ENCODE peak calls at places on chromosome 13, in five cellular contexts. I is lower lobe of right lung, S is tibial artery, X is transverse colon, U is heart left ventricle. T is an unnamed sample.

GRCh38 chr13:101552797-101553196 is 100.3 kb downstream of the ITGBL1 start:
- DNase-seq in S (no peak), U (no peak), X (no peak), I (no peak), T (no peak)

GRCh38 chr13:50387124-50387581 is 371.9 kb downstream of the KCNRG start:
- DNase-seq in X (peak; percentile 50), S (no peak), I (peak; percentile 75), U (peak; percentile 64), T (peak; percentile 59)

GRCh38 chr13:91169641-91170040 is 177.8 kb upstream of the MIR17HG start:
- DNase-seq in U (no peak), S (no peak), I (no peak), X (no peak), T (no peak)

GRCh38 chr13:68232351-68233130 is 1002.4 kb upstream of the PCDH9 start:
- DNase-seq in I (no peak), S (no peak), X (no peak), U (no peak), T (no peak)

GRCh38 chr13:27549406-27549981 is 70.8 kb downstream of the LNX2 start:
- DNase-seq in S (no peak), I (no peak), U (no peak), X (peak; percentile 82), T (no peak)

GRCh38 chr13:53151692-53152421 is 123.2 kb downstream of the OLFM4 start:
- DNase-seq in X (peak; percentile 44), S (no peak), U (no peak), I (no peak), T (peak; percentile 81)

GRCh38 chr13:72637561-72637960 is 89.9 kb downstream of the MZT1 start:
- DNase-seq in X (no peak), S (no peak), U (no peak), I (no peak), T (no peak)

GRCh38 chr13:46404732-46405097 is 17.7 kb upstream of the RUBCNL start:
- DNase-seq in X (no peak), I (no peak), S (no peak), U (no peak), T (no peak)

GRCh38 chr13:60062502-60062901 is 101.2 kb downstream of the DIAPH3 start:
- DNase-seq in I (no peak), X (no peak), S (no peak), U (no peak), T (no peak)

GRCh38 chr13:51902776-51903175 is 41.0 kb downstream of the CCDC70 start:
- DNase-seq in S (no peak), U (no peak), I (no peak), X (no peak), T (no peak)

GRCh38 chr13:32883501-32883900 is 132.7 kb upstream of the KL start:
- DNase-seq in I (no peak), X (no peak), U (peak; percentile 11), S (no peak), T (peak; percentile 41)

GRCh38 chr13:72570019-72570418 is 157.4 kb downstream of the MZT1 start:
- DNase-seq in I (no peak), S (no peak), X (no peak), U (no peak), T (no peak)

GRCh38 chr13:40875583-40875982 is 86.2 kb downstream of the SLC25A15 start:
- DNase-seq in S (no peak), I (no peak), X (no peak), U (no peak), T (no peak)

GRCh38 chr13:23751195-23751594 is 138.0 kb downstream of the MIPEP start:
- DNase-seq in I (no peak), X (no peak), U (no peak), S (no peak), T (no peak)

GRCh38 chr13:106998664-106999063 is 430.7 kb upstream of the ARGLU1 start:
- DNase-seq in S (no peak), X (no peak), I (no peak), U (no peak), T (no peak)

GRCh38 chr13:91398413-91399188 is at the start of gene GPC5:
- DNase-seq in X (peak; percentile 85), I (peak; percentile 83), U (peak; percentile 59), S (peak; percentile 84), T (peak; percentile 88)

GRCh38 chr13:51246411-51247298 is 24.5 kb downstream of the FAM124A start:
- DNase-seq in I (no peak), X (peak; percentile 14), S (no peak), U (peak; percentile 64), T (no peak)

GRCh38 chr13:106484755-106485193 is 50.7 kb downstream of the EFNB2 start:
- DNase-seq in S (peak; percentile 74), X (no peak), U (peak; percentile 48), I (no peak), T (peak; percentile 64)

GRCh38 chr13:30120133-30120822 is 187.1 kb downstream of the KATNAL1 start:
- DNase-seq in X (no peak), I (no peak), U (no peak), S (no peak), T (no peak)

GRCh38 chr13:26721251-26721939 is 39.2 kb downstream of the GPR12 start:
- DNase-seq in S (no peak), U (no peak), I (no peak), X (peak; percentile 28), T (no peak)

GRCh38 chr13:64446372-64446771 is 2783.8 kb downstream of the PCDH9 start:
- DNase-seq in U (no peak), I (no peak), X (no peak), S (no peak), T (no peak)

GRCh38 chr13:60765700-60766411 is 368.8 kb downstream of the TDRD3 start:
- DNase-seq in X (no peak), S (no peak), I (no peak), U (no peak), T (no peak)

GRCh38 chr13:47211106-47211505 is 314.3 kb upstream of the HTR2A start:
- DNase-seq in I (no peak), S (no peak), X (no peak), U (no peak), T (no peak)

GRCh38 chr13:79245937-79246574 is 160.0 kb downstream of the RBM26 start:
- DNase-seq in I (no peak), S (no peak), X (no peak), U (no peak), T (no peak)

DNA sequence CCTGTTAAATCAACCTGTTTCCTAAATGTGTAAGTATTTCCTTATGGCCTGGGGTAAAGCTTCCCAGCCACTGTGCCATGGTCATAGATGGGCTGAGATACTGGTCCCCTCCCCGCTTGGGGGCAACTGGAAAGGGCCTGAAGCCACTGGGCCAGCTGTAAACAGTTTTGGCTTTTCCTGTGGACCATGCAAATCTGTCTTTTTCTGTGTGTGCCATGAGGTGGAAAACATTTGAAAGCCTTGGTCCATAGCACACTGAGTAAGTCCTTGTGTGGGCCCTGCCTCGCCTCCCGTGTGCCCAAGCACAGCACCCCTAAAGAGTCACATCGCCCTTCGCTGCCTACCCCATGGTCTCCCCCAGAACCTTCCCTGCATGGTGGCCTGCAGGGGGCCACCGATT is 52.3 kb upstream of the GPR183 start:
- DNase-seq in I (no peak), S (no peak), X (no peak), U (no peak), T (no peak)
- TF ChIP-seq CTCF in I (no peak), S (no peak), X (no peak), U (no peak), T (no peak)

DNA sequence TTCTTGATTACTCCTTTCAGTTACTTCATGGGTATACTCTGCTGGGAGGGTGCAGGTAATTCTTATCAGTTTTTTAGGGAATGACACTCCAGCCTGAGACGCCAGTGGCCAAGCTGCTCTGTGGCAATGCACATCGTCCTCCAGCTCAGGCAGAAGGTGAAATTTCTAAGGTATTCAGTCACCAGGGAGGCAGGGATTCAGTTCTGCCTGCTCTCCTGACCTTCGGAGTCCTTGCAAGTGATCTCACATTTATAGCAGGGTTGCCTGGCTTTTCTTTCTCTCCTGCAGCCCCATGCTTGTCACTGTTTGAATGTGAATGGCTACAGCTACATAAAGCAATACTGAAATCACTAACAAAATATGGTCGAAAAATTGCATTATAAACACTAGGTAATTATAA is 1447.5 kb downstream of the EFNB2 start:
- DNase-seq in U (no peak), X (no peak), S (no peak), I (no peak), T (no peak)
- H3K4me3 ChIP-seq in U (no peak overlapping the region), X (no peak overlapping the region), S (no peak overlapping the region), I (no peak overlapping the region), T (no peak overlapping the region)

GRCh38 chr13:31224174-31224669 is 24.4 kb downstream of the B3GLCT start:
- DNase-seq in I (no peak), U (no peak), X (no peak), S (no peak), T (no peak)

GRCh38 chr13:31225180-31225579 is 25.4 kb downstream of the B3GLCT start:
- DNase-seq in U (no peak), X (no peak), S (no peak), I (no peak), T (no peak)

GRCh38 chr13:31227063-31227462 is 27.3 kb downstream of the B3GLCT start:
- DNase-seq in S (no peak), I (no peak), U (no peak), X (no peak), T (no peak)

GRCh38 chr13:31227870-31228269 is 28.1 kb downstream of the B3GLCT start:
- DNase-seq in X (no peak), U (no peak), S (no peak), I (no peak), T (no peak)

GRCh38 chr13:31225998-31226675 is 26.4 kb downstream of the B3GLCT start:
- DNase-seq in I (no peak), S (no peak), X (no peak), U (no peak), T (no peak)
- H3K27ac ChIP-seq in I (no peak overlapping the region), S (no peak overlapping the region), X (no peak overlapping the region), U (no peak overlapping the region), T (no peak overlapping the region)

GRCh38 chr13:74298912-74299311 is 164.7 kb upstream of the KLF12 start:
- DNase-seq in X (no peak), S (no peak), U (no peak), I (no peak), T (no peak)

GRCh38 chr13:74299688-74300087 is 165.5 kb upstream of the KLF12 start:
- DNase-seq in I (no peak), S (no peak), U (no peak), X (peak; percentile 10), T (no peak)

GRCh38 chr13:74306496-74306895 is 172.3 kb upstream of the KLF12 start:
- DNase-seq in S (no peak), X (no peak), U (no peak), I (no peak), T (no peak)

GRCh38 chr13:74305876-74306275 is 171.7 kb upstream of the KLF12 start:
- DNase-seq in U (no peak), I (no peak), S (no peak), X (no peak), T (no peak)

DNA sequence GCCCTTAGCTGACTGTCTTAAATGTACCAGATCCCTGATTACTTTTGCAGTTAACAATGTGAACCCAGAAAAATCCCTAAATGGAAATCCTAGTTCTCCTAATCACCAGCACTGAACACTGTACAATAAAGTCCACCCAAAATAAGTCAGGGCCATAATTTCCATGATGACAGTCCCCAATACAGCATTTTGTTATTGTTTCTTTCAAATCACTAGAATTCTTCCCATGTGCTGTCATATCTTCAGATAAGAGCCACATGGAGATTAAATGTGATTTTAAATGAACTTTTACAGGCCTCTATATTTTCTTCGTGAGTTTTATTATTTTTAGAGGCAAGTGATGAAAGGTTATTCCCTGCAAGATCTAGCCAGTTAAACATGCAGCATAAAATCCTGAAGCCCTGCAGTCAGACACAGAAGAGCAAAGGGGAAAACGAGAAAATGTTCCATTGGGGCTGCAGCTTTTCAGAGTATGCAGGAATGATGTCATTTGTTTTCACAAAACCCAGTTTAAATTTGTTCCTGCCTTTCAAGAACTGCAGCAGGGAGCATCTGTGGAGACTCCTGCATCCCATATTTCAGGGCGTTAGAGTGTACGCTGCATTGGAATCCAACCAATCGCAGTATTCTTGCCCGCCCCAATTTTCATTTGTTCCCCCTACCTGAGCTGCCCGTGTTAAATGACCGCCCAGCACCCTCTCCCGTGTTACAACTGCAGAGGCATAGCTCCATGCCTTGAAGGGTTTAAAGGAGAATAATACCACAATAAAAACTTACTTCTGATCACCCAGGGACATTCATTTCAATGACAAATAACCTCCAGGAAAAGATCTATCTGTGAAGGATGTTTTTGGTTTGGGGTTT is 167.2 kb upstream of the KLF12 start:
- DNase-seq in S (no peak), U (no peak), X (no peak), I (no peak), T (no peak)
- TF ChIP-seq CTCF in S (no peak), U (no peak), X (no peak), I (no peak), T (no peak)